ENCODE peak calls at places on chromosomes 13 and 19, in nine cellular contexts. T is sigmoid colon, P is heart left ventricle, U is breast epithelium, K is adrenal gland, I is tibial nerve, O is uterus, R is ovary, L is endothelial cell of umbilical vein. S is an unnamed sample.

GRCh38 chr13:109547942-109548860 is 238.2 kb downstream of the IRS2 start:
- DNase-seq in T (no peak), P (no peak), U (no peak), K (no peak), I (no peak), O (no peak), R (no peak), L (no peak), S (no peak)

GRCh38 chr13:111486331-111486730 is 165.9 kb downstream of the TEX29 start:
- DNase-seq in T (no peak), P (no peak), U (no peak), K (peak; percentile 10), I (no peak), O (no peak), R (no peak), L (no peak), S (no peak)

GRCh38 chr13:101417043-101417406 is 717 bp upstream of the NALCN start:
- DNase-seq in T (no peak), P (no peak), U (no peak), K (no peak), I (no peak), O (no peak), R (no peak), L (no peak), S (no peak)

GRCh38 chr13:22447132-22447886 is 733.5 kb upstream of the SGCG start:
- DNase-seq in T (no peak), P (peak; percentile 22), U (no peak), K (no peak), I (no peak), O (no peak), R (no peak), L (no peak), S (no peak)

GRCh38 chr19:32933571-32933970 is 38.2 kb downstream of the CEP89 start:
- DNase-seq in T (no peak), P (no peak), U (no peak), K (no peak), I (no peak), O (no peak), R (no peak), L (no peak), S (no peak)

GRCh38 chr19:28737021-28737525 is 475.9 kb downstream of the UQCRFS1 start:
- DNase-seq in T (no peak), P (no peak), U (no peak), K (no peak), I (no peak), O (no peak), R (no peak), L (no peak), S (no peak)

GRCh38 chr19:58543826-58544590 is at the start of gene TRIM28:
- DNase-seq in T (peak; percentile 99), P (peak; percentile 98), U (peak; percentile 98), K (peak; percentile 99), I (peak; percentile 95), O (peak; percentile 98), R (peak; percentile 99), L (peak; percentile 99), S (peak; percentile 95)

GRCh38 chr13:50208826-50209335 is 193.6 kb downstream of the KCNRG start:
- DNase-seq in T (peak; percentile 72), P (peak; percentile 55), U (no peak), K (peak; percentile 69), I (no peak), O (no peak), R (no peak), L (peak; percentile 77), S (no peak)

GRCh38 chr19:46076951-46077814 is 36.4 kb upstream of the IGFL4 start:
- DNase-seq in T (peak; percentile 73), P (peak; percentile 12), U (peak; percentile 47), K (peak; percentile 76), I (no peak), O (peak; percentile 58), R (no peak), L (peak; percentile 82), S (no peak)

GRCh38 chr13:29476046-29476445 is 119.4 kb downstream of the SLC7A1 start:
- DNase-seq in T (no peak), P (no peak), U (no peak), K (no peak), I (no peak), O (no peak), R (no peak), L (no peak), S (no peak)

GRCh38 chr13:45519473-45519872 is 54.7 kb downstream of the COG3 start:
- DNase-seq in T (no peak), P (no peak), U (no peak), K (no peak), I (no peak), O (no peak), R (no peak), L (no peak), S (no peak)

GRCh38 chr19:5917431-5918107 is 3.5 kb downstream of the CAPS start:
- DNase-seq in T (no peak), P (no peak), U (no peak), K (no peak), I (no peak), O (no peak), R (no peak), L (no peak), S (no peak)

GRCh38 chr13:93146584-93147292 is 79.9 kb upstream of the GPC6 start:
- DNase-seq in T (no peak), P (no peak), U (no peak), K (no peak), I (no peak), O (no peak), R (no peak), L (no peak), S (no peak)

GRCh38 chr19:5787554-5788182 is 3.1 kb upstream of the PRR22 start:
- DNase-seq in T (peak; percentile 65), P (no peak), U (no peak), K (no peak), I (no peak), O (no peak), R (peak; percentile 33), L (no peak), S (no peak)

GRCh38 chr19:45071969-45072790 is 4.1 kb downstream of the ZNF296 start:
- DNase-seq in T (no peak), P (no peak), U (no peak), K (no peak), I (no peak), O (no peak), R (no peak), L (no peak), S (no peak)

GRCh38 chr13:97346097-97346496 is 87.9 kb upstream of the RAP2A start:
- DNase-seq in T (no peak), P (no peak), U (no peak), K (no peak), I (no peak), O (no peak), R (no peak), L (no peak), S (no peak)

GRCh38 chr13:97348569-97349100 is 85.3 kb upstream of the RAP2A start:
- DNase-seq in T (no peak), P (no peak), U (no peak), K (no peak), I (no peak), O (no peak), R (no peak), L (no peak), S (no peak)

GRCh38 chr13:97344250-97345175 is 89.5 kb upstream of the RAP2A start:
- DNase-seq in T (peak; percentile 81), P (peak; percentile 51), U (peak; percentile 59), K (peak; percentile 95), I (peak; percentile 24), O (peak; percentile 64), R (peak; percentile 62), L (peak; percentile 78), S (no peak)

GRCh38 chr13:97347255-97347653 is 86.7 kb upstream of the RAP2A start:
- DNase-seq in T (no peak), P (no peak), U (no peak), K (no peak), I (no peak), O (no peak), R (no peak), L (no peak), S (no peak)

GRCh38 chr13:97346561-97347254 is 87.3 kb upstream of the RAP2A start:
- DNase-seq in T (no peak), P (no peak), U (no peak), K (no peak), I (no peak), O (no peak), R (no peak), L (no peak), S (no peak)
- H3K27ac ChIP-seq in T (peak overlapping the region; percentile 17), P (no peak overlapping the region), U (no peak overlapping the region), K (no peak overlapping the region), I (no peak overlapping the region), O (no peak overlapping the region), R (no peak overlapping the region), L (no peak overlapping the region), S (no peak overlapping the region)

GRCh38 chr19:50272263-50272897 is 56.8 kb downstream of the KCNC3 start:
- DNase-seq in T (no peak), P (no peak), U (no peak), K (no peak), I (no peak), O (no peak), R (no peak), L (no peak), S (no peak)
- TF ChIP-seq POLR2A in T (no peak), P (no peak), U (no peak), K (no peak), I (no peak), O (no peak), R (no peak), L (no peak), S (no peak)

DNA sequence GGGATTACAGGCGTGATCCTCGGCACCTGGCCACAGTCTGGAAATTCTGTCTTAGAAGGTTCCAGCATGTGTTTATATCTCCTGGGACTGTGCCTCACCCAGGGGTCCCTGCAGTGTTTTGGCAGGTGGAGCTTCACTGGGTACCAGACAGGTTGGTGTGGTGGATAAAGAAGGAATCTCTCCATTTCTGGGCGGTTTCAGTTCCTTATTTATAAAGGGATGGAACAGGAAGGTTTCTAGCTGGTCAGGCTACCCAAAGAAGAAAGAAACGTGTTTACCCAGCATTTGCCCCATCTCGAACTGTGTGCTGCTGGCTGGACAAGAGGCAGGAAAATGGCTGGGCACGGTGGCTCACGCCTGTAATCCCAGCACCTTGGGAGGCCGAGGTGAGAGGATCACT is 9.8 kb downstream of the PNPLA6 start:
- DNase-seq in T (no peak), P (no peak), U (no peak), K (no peak), I (no peak), O (no peak), R (no peak), L (no peak), S (no peak)
- H3K27ac ChIP-seq in T (peak overlapping the region; percentile 45), P (no peak overlapping the region), U (no peak overlapping the region), K (peak overlapping the region; percentile 22), I (no peak overlapping the region), O (no peak overlapping the region), R (no peak overlapping the region), L (no peak overlapping the region), S (no peak overlapping the region)

DNA sequence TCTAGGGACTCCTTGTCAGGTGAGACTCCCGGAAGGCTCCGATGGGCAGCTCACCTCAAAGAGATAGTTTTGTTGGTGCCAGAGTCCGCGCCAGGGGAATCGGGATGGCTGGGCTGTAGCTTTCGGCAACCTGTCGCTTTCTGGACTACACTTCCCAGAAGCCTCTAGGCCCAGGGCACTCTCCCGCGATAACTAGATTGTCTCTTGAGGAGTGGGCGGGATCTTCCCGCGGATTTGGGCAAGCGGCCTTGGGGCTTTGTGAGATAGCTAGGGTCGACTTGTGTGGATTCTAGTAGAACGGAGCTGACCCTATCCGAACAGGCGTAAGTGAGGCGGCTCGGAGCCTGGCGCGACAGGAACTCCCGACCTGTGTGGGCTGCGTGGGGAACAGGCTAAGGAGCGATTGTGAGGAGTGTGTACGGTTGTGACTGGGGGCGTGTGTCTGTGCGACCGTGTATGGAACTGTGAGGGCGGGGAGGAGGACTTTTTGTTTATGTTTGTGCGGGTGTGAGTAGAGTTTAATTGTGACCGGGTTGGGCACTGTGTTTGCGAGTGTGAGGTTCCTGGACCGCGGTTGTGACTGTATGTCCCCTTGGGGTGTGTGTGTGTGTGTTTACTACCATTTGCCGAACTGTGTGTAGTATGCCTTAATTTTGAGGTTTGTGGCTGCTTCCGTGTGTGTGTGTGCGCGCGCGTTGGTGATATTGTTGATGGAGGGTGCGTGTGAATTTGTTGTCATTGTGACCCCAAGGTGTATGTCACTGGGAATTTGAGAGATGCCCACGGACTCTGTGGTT is at the start of gene ZNF345:
- DNase-seq in T (peak; percentile 95), P (peak; percentile 94), U (peak; percentile 91), K (peak; percentile 98), I (peak; percentile 80), O (peak; percentile 93), R (peak; percentile 91), L (peak; percentile 95), S (peak; percentile 87)
- TF ChIP-seq POLR2A in T (no peak), P (no peak), U (peak; percentile 32), K (peak; percentile 84), I (peak; percentile 27), O (peak; percentile 40), R (peak; percentile 26), L (peak; percentile 44), S (peak; percentile 22)